ENCODE peak calls at places on chromosome 15, in five cellular contexts. W is T1000; K is activated T-cell treated with anti-CD3 and anti-CD28 coated beads, Interleukin-2, amount 50 U/mL, for 72 hours; N is fibroblast of gingiva; G is activated T-helper 1 cell treated with Interleukin-2 at 50 U/mL for 16 hours. E is an unnamed sample.

GRCh38 chr15:75195766-75196241 is 5.9 kb upstream of the C15orf39 start:
- DNase-seq in W (no peak), K (no peak), N (no peak), G (no peak), E (no peak)

GRCh38 chr15:92707880-92708551 is 52.4 kb upstream of the FAM174B start:
- DNase-seq in W (no peak), K (no peak), N (no peak), G (no peak), E (no peak)

GRCh38 chr15:40238927-40239591 is at the start of gene PAK6:
- DNase-seq in W (peak; percentile 67), K (peak; percentile 36), N (no peak), G (no peak), E (no peak)

GRCh38 chr15:33242669-33243191 is 48.2 kb upstream of the FMN1 start:
- DNase-seq in W (peak; percentile 45), K (no peak), N (peak; percentile 6), G (no peak), E (peak; percentile 41)

GRCh38 chr15:41944313-41944940 is 27.9 kb downstream of the EHD4 start:
- DNase-seq in W (peak; percentile 50), K (no peak), N (peak; percentile 85), G (no peak), E (peak; percentile 97)

GRCh38 chr15:86336051-86336788 is 256.5 kb downstream of the AGBL1 start:
- DNase-seq in W (no peak), K (peak; percentile 43), N (no peak), G (no peak), E (no peak)

GRCh38 chr15:55742927-55743614 is at the start of gene PRTG:
- DNase-seq in W (peak; percentile 59), K (no peak), N (peak; percentile 89), G (no peak), E (peak; percentile 63)

GRCh38 chr15:76460347-76460746 is 123.8 kb downstream of the ISL2 start:
- DNase-seq in W (no peak), K (no peak), N (no peak), G (no peak), E (no peak)

GRCh38 chr15:63157891-63158431 is 684 bp upstream of the RPS27L start:
- DNase-seq in W (peak; percentile 14), K (peak; percentile 44), N (peak; percentile 70), G (no peak), E (peak; percentile 83)

GRCh38 chr15:60972866-60973265 is 256.2 kb downstream of the RORA start:
- DNase-seq in W (no peak), K (no peak), N (peak; percentile 29), G (no peak), E (no peak)

GRCh38 chr15:49438970-49439631 is 16.1 kb downstream of the FGF7 start:
- DNase-seq in W (no peak), K (no peak), N (no peak), G (no peak), E (no peak)

GRCh38 chr15:90268415-90268814 is 2.9 kb downstream of the NGRN start:
- DNase-seq in W (no peak), K (no peak), N (no peak), G (no peak), E (no peak)

GRCh38 chr15:29612096-29612495 is 210.2 kb downstream of the TJP1 start:
- DNase-seq in W (peak; percentile 26), K (no peak), N (no peak), G (no peak), E (peak; percentile 54)

GRCh38 chr15:32956006-32956405 is 238.2 kb downstream of the GREM1 start:
- DNase-seq in W (no peak), K (no peak), N (peak; percentile 94), G (no peak), E (no peak)

GRCh38 chr15:90213123-90213817 is 12.1 kb downstream of the SEMA4B start:
- DNase-seq in W (no peak), K (peak; percentile 23), N (no peak), G (no peak), E (no peak)

GRCh38 chr15:23467110-23467600 is 20.1 kb upstream of the GOLGA6L2 start:
- DNase-seq in W (no peak), K (no peak), N (no peak), G (no peak), E (peak; percentile 6)

GRCh38 chr15:32855942-32856341 is 138.1 kb downstream of the GREM1 start:
- DNase-seq in W (peak; percentile 39), K (no peak), N (peak; percentile 98), G (no peak), E (peak; percentile 91)

GRCh38 chr15:62896380-62896866 is 146.1 kb upstream of the TPM1 start:
- DNase-seq in W (no peak), K (no peak), N (no peak), G (no peak), E (no peak)

GRCh38 chr15:48796521-48796920 is 14.3 kb downstream of the CEP152 start:
- DNase-seq in W (no peak), K (no peak), N (no peak), G (no peak), E (no peak)

GRCh38 chr15:99435138-99435695 is 130.6 kb upstream of the MEF2A start:
- DNase-seq in W (no peak), K (no peak), N (no peak), G (no peak), E (no peak)

GRCh38 chr15:59410448-59410896 is 27.5 kb upstream of the FAM81A start:
- DNase-seq in W (no peak), K (no peak), N (no peak), G (no peak), E (no peak)

GRCh38 chr15:32029862-32030781 is at the start of gene CHRNA7:
- DNase-seq in W (peak; percentile 34), K (peak; percentile 35), N (no peak), G (peak; percentile 1), E (peak; percentile 19)

GRCh38 chr15:71114887-71115566 is at the start of gene THSD4:
- DNase-seq in W (peak; percentile 64), K (peak; percentile 80), N (peak; percentile 69), G (peak; percentile 15), E (peak; percentile 78)

GRCh38 chr15:100199711-100200286 is 142.0 kb downstream of the ADAMTS17 start:
- DNase-seq in W (no peak), K (no peak), N (no peak), G (no peak), E (no peak)

GRCh38 chr15:79916424-79916823 is 19.6 kb upstream of the MTHFS start:
- DNase-seq in W (no peak), K (no peak), N (no peak), G (no peak), E (no peak)

GRCh38 chr15:41671656-41672636 is 11.7 kb downstream of the MGA start:
- DNase-seq in W (no peak), K (no peak), N (no peak), G (no peak), E (no peak)

GRCh38 chr15:92714071-92714456 is 58.5 kb upstream of the FAM174B start:
- DNase-seq in W (no peak), K (no peak), N (peak; percentile 11), G (no peak), E (no peak)

GRCh38 chr15:36347272-36347864 is 232.1 kb upstream of the CDIN1 start:
- DNase-seq in W (no peak), K (no peak), N (no peak), G (no peak), E (no peak)

GRCh38 chr15:96243701-96244100 is 86.8 kb upstream of the NR2F2 start:
- DNase-seq in W (no peak), K (no peak), N (peak; percentile 3), G (no peak), E (peak; percentile 52)

GRCh38 chr15:31298707-31299172 is 27.9 kb upstream of the KLF13 start:
- DNase-seq in W (no peak), K (no peak), N (no peak), G (no peak), E (peak; percentile 38)

GRCh38 chr15:69346112-69346511 is 47.4 kb downstream of the PAQR5 start:
- DNase-seq in W (no peak), K (no peak), N (peak; percentile 18), G (no peak), E (peak; percentile 73)

GRCh38 chr15:25773248-25773647 is 89.9 kb downstream of the ATP10A start:
- DNase-seq in W (no peak), K (no peak), N (no peak), G (no peak), E (no peak)

GRCh38 chr15:96285306-96285705 is 45.2 kb upstream of the NR2F2 start:
- DNase-seq in W (peak; percentile 29), K (no peak), N (peak; percentile 85), G (no peak), E (peak; percentile 95)